ENCODE peak calls at places on chromosomes 4 and X, in six cellular contexts. U, Y, A, L, E and S are unnamed samples.

GRCh38 chrX:2888309-2888708 is 40.8 kb downstream of the ARSD start:
- DNase-seq in E (no peak), A (no peak), L (no peak), U (no peak), Y (no peak), S (no peak)

GRCh38 chr4:41525129-41525528 is 12.8 kb upstream of the LIMCH1 start:
- DNase-seq in U (peak), L (no peak), E (no peak), Y (peak), A (peak), S (no peak)

GRCh38 chrX:25156323-25156722 is 140.6 kb upstream of the ARX start:
- DNase-seq in A (peak), E (no peak), L (no peak), U (peak), Y (no peak), S (no peak)

GRCh38 chr4:77159798-77160197 is 2.8 kb downstream of the CCNG2 start:
- DNase-seq in A (no peak), E (no peak), Y (no peak), L (no peak), U (no peak), S (no peak)

GRCh38 chr4:151955721-151956340 is 195.0 kb upstream of the GATB start:
- DNase-seq in Y (no peak), L (no peak), A (peak), U (peak), E (no peak), S (no peak)

GRCh38 chrX:136909119-136909705 is 28.7 kb upstream of the RBMX start:
- DNase-seq in A (peak), E (peak), Y (peak), L (peak), U (peak), S (peak)

GRCh38 chr4:5890063-5890727 is 2.7 kb downstream of the CRMP1 start:
- DNase-seq in L (no peak), E (no peak), U (peak), A (peak), Y (no peak), S (no peak)

GRCh38 chrX:39301041-39301440 is 499.8 kb downstream of the MID1IP1 start:
- DNase-seq in U (no peak), A (no peak), L (no peak), Y (no peak), E (no peak), S (no peak)

GRCh38 chrX:53094584-53094908 is 604 bp downstream of the KANTR start:
- DNase-seq in Y (no peak), A (no peak), E (no peak), U (no peak), L (no peak), S (no peak)

GRCh38 chr4:6386091-6386490 is 86.3 kb downstream of the PPP2R2C start:
- DNase-seq in Y (no peak), E (no peak), L (no peak), A (no peak), U (no peak), S (no peak)

GRCh38 chrX:8235026-8235425 is 64.0 kb upstream of the VCX2 start:
- DNase-seq in E (no peak), L (no peak), U (peak), Y (no peak), A (no peak), S (no peak)

GRCh38 chr4:163107754-163108153 is 58.9 kb downstream of the NAF1 start:
- DNase-seq in Y (peak), A (no peak), L (no peak), U (peak), E (no peak), S (no peak)

GRCh38 chrX:101803451-101803850 is 128.4 kb downstream of the ZMAT1 start:
- DNase-seq in L (no peak), A (peak), Y (no peak), E (no peak), U (peak), S (no peak)

GRCh38 chr4:143254479-143255216 is 69.9 kb downstream of the USP38 start:
- DNase-seq in L (no peak), A (no peak), E (no peak), Y (no peak), U (no peak), S (no peak)

GRCh38 chr4:10656420-10656819 is 28.1 kb downstream of the CLNK start:
- DNase-seq in L (no peak), E (no peak), U (peak), Y (no peak), A (no peak), S (no peak)
- H3K4me3 ChIP-seq in L (no peak), E (no peak), U (no peak), Y (peak), A (no peak), S (no peak)

GRCh38 chr4:75561789-75562188 is 5.9 kb downstream of the ODAPH start:
- DNase-seq in E (no peak), Y (no peak), A (no peak), L (no peak), U (peak), S (no peak)
- H3K27ac ChIP-seq in E (no peak), Y (no peak), A (no peak), L (no peak), U (no peak), S (no peak)

GRCh38 chr4:169800541-169800940 is 42.8 kb upstream of the HPF1 start:
- DNase-seq in A (no peak), Y (no peak), E (no peak), U (no peak), L (no peak), S (no peak)
- H3K4me3 ChIP-seq in A (no peak), Y (no peak), E (no peak), U (no peak), L (no peak), S (no peak)

GRCh38 chrX:150035531-150035930 is 97.2 kb upstream of the EOLA2 start:
- DNase-seq in A (no peak), E (no peak), L (no peak), U (peak), Y (no peak), S (no peak)

GRCh38 chrX:150038356-150038755 is 100.1 kb upstream of the EOLA2 start:
- DNase-seq in U (no peak), A (no peak), L (no peak), Y (no peak), E (no peak), S (no peak)

GRCh38 chrX:150036641-150037040 is 98.3 kb upstream of the EOLA2 start:
- DNase-seq in A (no peak), L (no peak), E (no peak), Y (no peak), U (no peak), S (no peak)

GRCh38 chrX:150036181-150036580 is 97.9 kb upstream of the EOLA2 start:
- DNase-seq in U (peak), L (no peak), Y (no peak), E (no peak), A (no peak), S (no peak)

GRCh38 chrX:150037041-150037440 is 98.8 kb upstream of the EOLA2 start:
- DNase-seq in Y (no peak), E (no peak), L (no peak), U (no peak), A (no peak), S (no peak)
- H3K27ac ChIP-seq in Y (peak), E (no peak), L (no peak), U (no peak), A (no peak), S (no peak)

GRCh38 chr4:105714071-105714521 is 5.5 kb downstream of the GSTCD start:
- DNase-seq in L (no peak), A (no peak), Y (no peak), U (peak), E (no peak), S (no peak)
- H3K4me3 ChIP-seq in L (no peak), A (no peak), Y (no peak), U (no peak), E (no peak), S (no peak)

DNA sequence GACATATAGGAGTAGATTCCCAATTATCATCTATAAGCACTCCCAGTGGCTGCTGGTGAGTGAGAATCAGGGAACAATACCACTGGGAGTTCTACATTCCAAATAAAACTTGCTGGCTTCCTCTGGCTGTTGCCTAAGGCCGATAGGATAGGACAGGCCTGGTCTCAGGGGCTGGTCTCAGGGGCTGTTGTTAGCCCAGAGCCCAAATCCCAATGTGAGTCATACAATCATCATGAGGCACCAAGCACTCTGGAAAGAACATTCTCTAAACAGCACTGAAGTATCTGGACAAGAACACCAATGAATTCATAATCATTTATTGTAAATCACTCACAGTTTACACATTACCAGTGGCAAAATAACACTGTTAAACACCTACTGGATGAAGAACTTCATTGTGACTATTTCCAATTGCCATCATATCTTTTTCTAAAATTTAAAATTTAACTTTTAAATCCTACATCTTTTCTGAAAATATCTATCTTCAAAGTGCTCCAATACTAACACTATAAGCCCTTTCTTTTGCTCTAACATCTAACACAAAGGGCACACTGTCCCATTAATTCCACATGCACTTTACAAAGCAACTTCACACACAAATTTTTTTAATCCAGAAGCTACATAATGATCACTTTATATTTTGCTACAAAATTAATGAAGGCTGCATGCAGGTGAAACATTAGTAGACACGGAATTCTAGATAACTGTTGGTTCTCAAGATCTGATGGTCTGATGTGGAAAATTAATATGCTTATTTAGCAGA is 67.6 kb upstream of the TMEM150C start:
- DNase-seq in L (no peak), E (no peak), A (no peak), Y (no peak), U (no peak), S (no peak)
- H3K27ac ChIP-seq in L (no peak), E (no peak), A (no peak), Y (no peak), U (no peak), S (no peak)